ENCODE peak calls at places on chromosomes 3 and 15, in five cellular contexts. X is fibroblast of lung, B is endodermal cell, F is gastrocnemius medialis, V is uterus. L is an unnamed sample. For H3K4me1, the result is how much of the 10 kb centered on the place peaks cover.

GRCh38 chr15:46293550-46293949 is 658.7 kb downstream of the SQOR start:
- DNase-seq in V (no peak), X (no peak), F (no peak), B (peak), L (no peak)

GRCh38 chr3:33645060-33645841 is 72.8 kb downstream of the CLASP2 start:
- DNase-seq in F (no peak), B (no peak), V (no peak), X (peak), L (no peak)

GRCh38 chr3:125192190-125193035 is 20.1 kb downstream of the SLC12A8 start:
- DNase-seq in X (no peak), V (no peak), B (peak), F (no peak), L (no peak)

GRCh38 chr15:40893019-40893723 is 1.1 kb upstream of the VPS18 start:
- DNase-seq in B (peak), F (no peak), X (no peak), V (no peak), L (no peak)

GRCh38 chr15:51171578-51171932 is 76.8 kb upstream of the TNFAIP8L3 start:
- DNase-seq in B (no peak), X (no peak), V (no peak), F (no peak), L (no peak)

GRCh38 chr3:134054881-134055280 is 25.2 kb upstream of the SLCO2A1 start:
- DNase-seq in X (no peak), B (peak), V (no peak), F (no peak), L (peak)

GRCh38 chr3:183300996-183301562 is 48.0 kb downstream of the B3GNT5 start:
- DNase-seq in X (peak), V (no peak), F (no peak), B (no peak), L (no peak)

GRCh38 chr15:44296625-44297524 is 8.4 kb downstream of the GOLM2 start:
- DNase-seq in V (no peak), B (no peak), X (peak), F (no peak), L (no peak)

GRCh38 chr3:10366681-10367101 is 45.8 kb upstream of the SEC13 start:
- DNase-seq in V (no peak), B (no peak), F (no peak), X (peak), L (no peak)

GRCh38 chr3:78762121-78762520 is 1005.7 kb downstream of the ROBO1 start:
- DNase-seq in B (no peak), V (no peak), X (no peak), F (no peak), L (no peak)

GRCh38 chr15:60423540-60423939 is 25.8 kb upstream of the ANXA2 start:
- DNase-seq in X (peak), B (peak), F (no peak), V (no peak), L (no peak)

GRCh38 chr3:74636981-74637380 is 22.5 kb upstream of the CNTN3 start:
- DNase-seq in V (no peak), B (no peak), F (no peak), X (no peak), L (no peak)

GRCh38 chr3:120338517-120338916 is 10.6 kb downstream of the LRRC58 start:
- DNase-seq in V (no peak), B (no peak), F (no peak), X (no peak), L (no peak)

GRCh38 chr3:122689587-122689986 is 8.9 kb downstream of the PARP14 start:
- DNase-seq in V (no peak), X (no peak), B (no peak), F (no peak), L (no peak)

GRCh38 chr3:9769426-9770275 is at the start of gene CAMK1:
- DNase-seq in X (peak), V (peak), B (peak), F (peak), L (peak)

GRCh38 chr15:73818308-73818985 is 54.9 kb upstream of the TBC1D21 start:
- DNase-seq in B (no peak), X (no peak), V (no peak), F (no peak), L (no peak)

GRCh38 chr3:17515445-17516227 is 226.8 kb downstream of the TBC1D5 start:
- DNase-seq in B (no peak), X (peak), V (no peak), F (no peak), L (no peak)

GRCh38 chr3:184751204-184751809 is 39.4 kb upstream of the MAGEF1 start:
- DNase-seq in F (no peak), X (no peak), B (no peak), V (no peak), L (peak)

GRCh38 chr3:55648591-55649318 is 161.6 kb upstream of the WNT5A start:
- DNase-seq in F (no peak), V (no peak), B (peak), X (no peak), L (no peak)

GRCh38 chr3:80733522-80734176 is 965.9 kb upstream of the ROBO1 start:
- DNase-seq in V (no peak), F (no peak), X (peak), B (no peak), L (no peak)

GRCh38 chr3:47266709-47267489 is 15.7 kb downstream of the KIF9 start:
- DNase-seq in V (peak), F (peak), X (peak), B (no peak), L (peak)

GRCh38 chr3:156728267-156728985 is 54.0 kb downstream of the TIPARP start:
- DNase-seq in V (no peak), F (no peak), X (no peak), B (no peak), L (no peak)

GRCh38 chr15:68126415-68126814 is 72.3 kb downstream of the PIAS1 start:
- DNase-seq in X (no peak), V (peak), B (no peak), F (no peak), L (no peak)

GRCh38 chr15:88302373-88302772 is 45.8 kb upstream of the NTRK3 start:
- DNase-seq in X (no peak), V (no peak), B (no peak), F (no peak), L (no peak)

GRCh38 chr3:122916084-122916483 is 111.5 kb downstream of the SEMA5B start:
- DNase-seq in X (no peak), V (no peak), B (no peak), F (no peak), L (no peak)

GRCh38 chr15:52318729-52319500 is 23.3 kb upstream of the MYO5C start:
- DNase-seq in V (no peak), F (peak), B (no peak), X (no peak), L (no peak)

GRCh38 chr3:175826759-175827158 is 967.6 kb downstream of the NAALADL2 start:
- DNase-seq in F (no peak), B (no peak), V (no peak), X (no peak), L (no peak)

GRCh38 chr15:67103021-67103420 is 37.6 kb downstream of the SMAD3 start:
- DNase-seq in X (no peak), V (no peak), F (no peak), B (no peak), L (no peak)
- H3K4me1 ChIP-seq in X (half or more), V (under half), F (half or more), B (under half), L (under half)

GRCh38 chr15:101210466-101210865 is 41.4 kb downstream of the CHSY1 start:
- DNase-seq in X (no peak), F (no peak), B (no peak), V (no peak), L (no peak)
- H3K27ac ChIP-seq in X (peak), F (no peak), B (no peak), V (peak), L (no peak)

GRCh38 chr3:100151024-100151707 is 36.9 kb upstream of the FILIP1L start:
- DNase-seq in B (peak), V (no peak), X (no peak), F (peak), L (no peak)
- H3K4me3 ChIP-seq in B (no peak), V (no peak), X (no peak), F (no peak), L (no peak)

GRCh38 chr3:50323092-50323600 is 601 bp upstream of the HYAL2 start:
- DNase-seq in F (no peak), B (no peak), V (peak), X (no peak), L (peak)

GRCh38 chr3:50324351-50325144 is 2.0 kb upstream of the HYAL2 start:
- DNase-seq in V (peak), F (no peak), B (peak), X (peak), L (peak)

GRCh38 chr3:50321844-50322385 is 630 bp downstream of the HYAL2 start:
- DNase-seq in V (no peak), X (no peak), F (no peak), B (no peak), L (no peak)

GRCh38 chr3:50322386-50323091 is at the start of gene HYAL2:
- DNase-seq in B (peak), V (peak), F (no peak), X (no peak), L (no peak)

DNA sequence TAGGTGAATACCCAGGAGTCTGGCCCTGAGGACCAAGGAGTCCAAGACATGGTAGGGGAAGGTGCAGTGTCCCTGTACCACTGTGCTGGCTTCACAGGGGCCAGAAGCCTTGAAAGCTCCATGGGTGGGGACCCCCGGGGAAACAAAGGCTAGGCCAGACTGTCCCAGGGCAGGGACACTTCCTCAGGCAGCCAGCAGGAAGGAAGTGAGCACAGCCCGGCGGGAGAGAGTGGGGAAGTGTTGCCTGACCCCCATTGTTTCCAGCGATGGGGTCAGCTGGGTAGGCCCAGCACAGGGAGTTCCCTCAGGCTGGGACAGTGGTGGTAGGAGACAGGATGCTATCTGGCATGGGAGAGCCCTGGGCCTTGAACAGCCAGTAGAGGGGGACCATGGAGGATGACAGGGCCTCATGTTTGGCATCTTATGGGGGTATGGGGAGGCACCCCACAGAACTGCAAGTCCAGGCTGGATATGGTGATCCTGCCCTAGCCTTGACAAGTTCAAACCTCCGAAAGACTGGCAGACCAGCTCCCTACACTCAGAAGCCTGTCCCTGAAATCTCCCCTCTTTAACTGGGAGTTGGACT is 1.2 kb upstream of the HYAL2 start:
- DNase-seq in F (no peak), V (peak), X (no peak), B (no peak), L (no peak)
- H3K4me1 ChIP-seq in F (half or more), V (under half), X (under half), B (under half), L (under half)